ENCODE peak calls at places on chromosomes 16 and 17, in ten cellular contexts. O, U, F, M, G, K, L, N, T and X are unnamed samples.

GRCh38 chr17:68734202-68734825 is 133.1 kb upstream of the FAM20A start:
- DNase-seq in T (no peak), F (no peak), N (no peak), M (no peak), L (no peak), K (no peak), U (no peak), O (no peak), G (no peak), X (no peak)

GRCh38 chr16:88936008-88936912 is 40.7 kb downstream of the CBFA2T3 start:
- DNase-seq in O (peak), N (no peak), K (peak), U (no peak), F (no peak), G (no peak), L (no peak), M (no peak), T (no peak), X (peak)

GRCh38 chr17:69367298-69367697 is 40.4 kb upstream of the ABCA5 start:
- DNase-seq in F (no peak), K (no peak), O (no peak), U (no peak), L (no peak), G (no peak), N (no peak), M (peak), T (no peak), X (no peak)

GRCh38 chr17:55377885-55378284 is 43.8 kb downstream of the MMD start:
- DNase-seq in G (no peak), L (peak), K (no peak), U (no peak), T (no peak), N (no peak), M (no peak), O (no peak), F (no peak), X (no peak)

GRCh38 chr16:54135361-54136275 is 151.0 kb downstream of the IRX3 start:
- DNase-seq in F (no peak), U (no peak), N (no peak), O (no peak), M (no peak), T (no peak), G (no peak), K (no peak), L (no peak), X (no peak)

GRCh38 chr17:1724351-1724868 is at the start of gene WDR81:
- DNase-seq in N (peak), O (peak), M (no peak), K (peak), G (peak), L (peak), U (peak), F (peak), T (no peak), X (peak)

GRCh38 chr16:13829712-13830304 is 90.1 kb upstream of the ERCC4 start:
- DNase-seq in M (no peak), O (no peak), G (no peak), N (no peak), K (no peak), T (no peak), F (no peak), L (no peak), U (no peak), X (no peak)

GRCh38 chr16:4754865-4755264 is 12.1 kb downstream of the ZNF500 start:
- DNase-seq in M (no peak), N (no peak), F (no peak), T (no peak), O (no peak), U (no peak), L (no peak), K (no peak), G (no peak), X (no peak)

GRCh38 chr17:17722906-17723353 is 41.7 kb downstream of the RAI1 start:
- DNase-seq in G (no peak), L (no peak), K (no peak), T (no peak), O (no peak), U (no peak), N (no peak), F (no peak), M (no peak), X (no peak)

GRCh38 chr17:29291163-29291752 is 2.7 kb downstream of the NUFIP2 start:
- DNase-seq in T (no peak), K (no peak), U (no peak), N (no peak), L (peak), G (peak), M (peak), F (peak), O (no peak), X (no peak)

GRCh38 chr17:17096438-17097178 is 54.4 kb downstream of the MPRIP start:
- DNase-seq in O (peak), U (no peak), T (no peak), M (no peak), G (no peak), N (no peak), F (no peak), L (no peak), K (no peak), X (peak)

GRCh38 chr16:3001316-3001715 is 11.4 kb upstream of the CLDN9 start:
- DNase-seq in T (no peak), U (no peak), K (no peak), F (no peak), O (no peak), N (no peak), M (no peak), G (no peak), L (no peak), X (no peak)

GRCh38 chr17:82272495-82273326 is 789 bp downstream of the CSNK1D start:
- DNase-seq in U (no peak), O (peak), T (no peak), L (peak), K (no peak), F (no peak), M (no peak), G (no peak), N (no peak), X (peak)

GRCh38 chr17:65530985-65531507 is 30.4 kb downstream of the AXIN2 start:
- DNase-seq in T (no peak), K (no peak), O (no peak), G (no peak), N (no peak), F (no peak), M (no peak), L (no peak), U (no peak), X (peak)

GRCh38 chr16:76226011-76226410 is 51.2 kb upstream of the CNTNAP4 start:
- DNase-seq in G (no peak), F (no peak), U (no peak), L (no peak), N (no peak), K (no peak), M (no peak), O (no peak), T (no peak), X (no peak)

DNA sequence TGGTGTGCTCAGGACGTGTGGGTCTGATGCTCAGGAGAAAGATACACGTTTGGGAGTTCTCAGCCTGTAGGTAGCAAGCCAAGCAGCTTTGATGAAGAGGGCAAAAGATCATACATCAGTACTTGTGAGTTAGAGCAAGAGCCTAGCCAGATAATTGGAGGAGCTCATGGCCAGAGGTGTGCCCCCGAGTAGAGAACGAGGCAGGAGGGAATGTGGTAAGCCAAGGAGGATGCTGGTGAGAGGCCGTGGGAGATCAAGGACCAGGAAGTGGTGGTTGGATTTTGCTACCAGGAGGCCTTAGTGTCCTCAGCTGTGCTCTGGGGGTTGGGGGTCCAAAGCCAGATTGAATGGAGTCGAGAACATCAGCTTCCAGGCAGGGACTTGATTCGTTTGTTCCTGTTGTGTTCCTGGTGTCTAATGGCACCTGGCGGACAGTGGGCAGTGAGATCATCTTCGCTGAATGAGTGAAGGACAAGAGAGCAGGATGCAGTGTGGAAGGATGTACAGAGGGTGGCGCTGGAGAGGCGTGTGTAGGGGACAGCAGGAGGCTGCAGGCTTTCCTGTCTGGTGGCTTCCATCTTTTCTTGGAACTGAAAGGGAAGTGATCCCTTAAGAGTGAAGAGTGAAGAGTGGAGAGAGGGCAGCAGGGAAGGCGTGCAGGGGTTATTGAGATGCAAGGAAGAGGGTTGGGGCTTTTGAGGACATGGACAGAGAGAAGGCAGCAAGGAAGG is 11.6 kb downstream of the FBXL19 start:
- DNase-seq in T (no peak), U (peak), L (peak), M (no peak), K (no peak), O (peak), G (no peak), F (no peak), N (no peak), X (no peak)
- TF ChIP-seq CTCF in T (peak), U (no peak), L (peak), M (peak), K (peak), O (peak), G (peak), F (peak), N (no peak), X (peak)

DNA sequence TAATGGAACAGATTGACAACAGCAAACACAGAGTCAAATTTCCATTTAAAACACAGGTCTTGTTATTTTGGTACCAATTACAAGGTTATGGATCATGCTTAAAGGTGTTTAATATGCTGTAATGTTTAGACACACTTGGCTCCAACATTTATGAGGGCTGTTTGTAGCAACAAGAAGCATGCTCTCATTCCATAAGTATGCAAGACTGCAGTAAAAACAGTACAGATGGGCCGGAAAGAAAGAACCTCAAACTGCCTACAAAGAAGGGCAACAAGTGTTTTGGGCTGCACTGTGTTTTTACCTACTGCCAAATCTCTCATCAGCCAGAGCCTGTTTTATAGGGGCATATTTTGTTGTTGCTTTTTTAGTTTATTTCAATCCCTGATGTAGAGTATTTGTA is 100.5 kb upstream of the HS3ST3A1 start:
- DNase-seq in L (no peak), U (no peak), T (no peak), N (no peak), G (no peak), F (no peak), M (no peak), O (no peak), K (no peak), X (no peak)
- TF ChIP-seq POLR2AphosphoS5 in L (no peak), U (no peak), T (no peak), N (no peak), G (no peak), F (no peak), M (no peak), O (no peak), K (no peak), X (no peak)

GRCh38 chr16:77234611-77235010 is 35.4 kb downstream of the SYCE1L start:
- DNase-seq in G (no peak), N (no peak), F (no peak), K (no peak), L (no peak), M (no peak), U (no peak), O (no peak), T (no peak), X (no peak)

GRCh38 chr16:77238593-77238992 is 39.4 kb downstream of the SYCE1L start:
- DNase-seq in O (no peak), M (no peak), G (no peak), T (no peak), F (no peak), N (no peak), K (no peak), L (no peak), U (no peak), X (no peak)

GRCh38 chr16:77233799-77234502 is 34.7 kb downstream of the SYCE1L start:
- DNase-seq in L (no peak), N (no peak), U (no peak), M (no peak), F (no peak), G (no peak), K (no peak), T (no peak), O (no peak), X (no peak)

GRCh38 chr16:77231047-77231446 is 31.8 kb downstream of the SYCE1L start:
- DNase-seq in U (no peak), O (no peak), M (no peak), F (no peak), K (no peak), T (no peak), G (no peak), L (no peak), N (no peak), X (no peak)

GRCh38 chr16:77236063-77236511 is 36.9 kb downstream of the SYCE1L start:
- DNase-seq in O (peak), N (peak), L (peak), U (peak), K (peak), F (no peak), M (no peak), G (peak), T (peak), X (peak)
- TF ChIP-seq POLR2A in O (no peak), N (no peak), L (no peak), U (no peak), K (no peak), F (no peak), M (no peak), G (no peak), T (no peak), X (no peak)

GRCh38 chr16:24957887-24958286 is 57.3 kb downstream of the ARHGAP17 start:
- DNase-seq in F (no peak), M (no peak), N (no peak), T (no peak), K (no peak), G (no peak), U (no peak), L (no peak), O (peak), X (no peak)
- TF ChIP-seq CTCF in F (no peak), M (no peak), N (no peak), T (no peak), K (no peak), G (no peak), U (no peak), L (no peak), O (no peak), X (no peak)

GRCh38 chr16:15754821-15755534 is 101.8 kb downstream of the MYH11 start:
- DNase-seq in N (no peak), L (no peak), M (no peak), K (no peak), O (no peak), U (no peak), T (no peak), G (no peak), F (no peak), X (no peak)
- TF ChIP-seq POLR2AphosphoS5 in N (no peak), L (no peak), M (no peak), K (peak), O (peak), U (no peak), T (no peak), G (no peak), F (no peak), X (no peak)

DNA sequence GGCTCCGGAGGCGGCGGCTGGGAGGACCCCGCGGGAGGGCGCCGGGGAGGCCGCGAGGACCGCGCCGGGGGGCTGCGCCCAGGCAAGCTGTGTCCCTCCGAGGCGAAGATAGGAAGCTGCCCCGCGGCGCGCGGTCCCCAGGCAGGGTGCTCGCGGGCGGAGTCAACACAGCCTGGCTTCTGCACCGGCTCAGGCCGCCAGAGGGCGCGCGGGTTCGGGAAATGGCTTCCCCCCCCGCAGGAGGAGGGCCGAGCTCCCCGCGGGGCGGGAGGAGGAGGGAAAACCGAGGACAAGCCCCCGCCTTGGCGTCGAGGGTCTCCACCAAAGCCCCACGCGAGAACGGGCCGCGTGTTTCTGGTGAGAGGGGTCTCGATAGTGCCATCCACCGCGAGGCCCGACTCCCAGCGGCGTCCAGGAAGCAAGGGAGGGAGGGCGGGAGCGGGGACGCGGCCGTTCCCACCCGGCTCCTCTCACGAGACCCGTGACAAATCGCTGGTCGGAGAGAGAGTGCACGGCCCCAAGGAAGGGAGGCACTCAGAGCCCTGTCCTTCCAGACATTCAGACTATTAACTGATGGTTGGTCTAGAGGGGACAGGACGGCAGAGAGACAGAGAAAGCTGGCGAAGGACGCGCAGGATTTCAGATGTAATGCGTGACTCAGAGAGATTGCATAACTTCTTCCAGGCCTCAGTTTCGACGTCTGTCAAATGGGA is 64.4 kb upstream of the DNAJA2 start:
- DNase-seq in N (peak), T (no peak), O (peak), U (peak), G (peak), M (peak), F (peak), K (peak), L (peak), X (peak)
- TF ChIP-seq POLR2A in N (no peak), T (no peak), O (no peak), U (no peak), G (no peak), M (peak), F (no peak), K (no peak), L (no peak), X (no peak)

GRCh38 chr16:81335669-81336068 is 20.9 kb downstream of the GAN start:
- DNase-seq in L (no peak), G (no peak), U (no peak), M (no peak), F (no peak), K (no peak), O (no peak), N (no peak), T (no peak), X (no peak)
- TF ChIP-seq CTCF in L (no peak), G (no peak), U (no peak), M (no peak), F (no peak), K (no peak), O (no peak), N (no peak), T (no peak), X (no peak)

DNA sequence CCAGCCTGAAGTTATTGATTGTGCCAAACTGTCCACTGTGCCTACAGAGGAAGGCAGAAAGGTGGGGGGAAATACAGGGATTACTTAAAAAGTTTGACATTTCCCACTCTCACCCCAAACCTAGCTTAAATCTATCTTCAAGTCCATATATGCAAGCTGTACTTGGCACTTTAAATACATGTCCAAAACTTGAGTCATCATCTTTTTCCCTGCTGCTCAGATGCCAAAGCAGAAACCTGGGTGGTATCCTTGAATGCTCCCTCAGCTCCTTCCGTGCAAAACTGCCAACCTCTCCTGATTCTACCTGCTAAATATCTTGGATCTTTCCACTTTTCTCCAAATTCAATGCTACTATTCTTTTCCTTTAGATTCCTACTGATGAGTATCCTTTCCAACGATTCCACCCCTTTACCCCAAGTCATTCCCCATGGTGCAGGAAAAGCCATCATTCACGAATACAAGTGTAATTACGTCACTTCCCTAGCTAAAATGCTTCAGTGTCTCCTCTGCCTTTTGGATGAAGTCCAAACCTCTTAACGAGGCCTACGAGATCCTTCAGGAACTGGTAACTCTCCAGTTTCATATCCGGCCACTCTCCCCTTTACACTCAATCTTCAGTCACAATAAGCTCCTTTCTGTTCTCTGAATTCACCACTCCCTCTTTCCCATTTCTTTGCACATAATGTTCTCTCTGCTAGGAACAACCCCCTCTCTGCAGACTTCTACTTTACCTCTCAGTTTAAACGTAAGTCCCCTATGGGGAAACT is 9.3 kb downstream of the BECN1 start:
- DNase-seq in L (no peak), G (no peak), U (no peak), O (no peak), N (no peak), K (no peak), F (no peak), M (no peak), T (no peak), X (no peak)
- TF ChIP-seq POLR2AphosphoS5 in L (no peak), G (no peak), U (no peak), O (no peak), N (no peak), K (no peak), F (no peak), M (no peak), T (no peak), X (peak)